ENCODE peak calls at places on chromosomes 1 and 21, in five cellular contexts. O, N, G, M and Q are unnamed samples.

GRCh38 chr1:94092210-94092613 is 28.7 kb downstream of the ABCA4 start:
- DNase-seq in M (no peak), G (no peak), O (no peak), N (no peak), Q (no peak)

GRCh38 chr1:17031436-17031835 is 19.7 kb upstream of the ATP13A2 start:
- DNase-seq in G (no peak), M (no peak), O (no peak), N (no peak), Q (no peak)

GRCh38 chr21:34074283-34075098 is 1.1 kb downstream of the MRPS6 start:
- DNase-seq in O (no peak), G (no peak), N (no peak), M (peak; percentile 17), Q (no peak)

GRCh38 chr1:185396126-185396525 is 79.1 kb upstream of the IVNS1ABP start:
- DNase-seq in G (no peak), M (no peak), O (no peak), N (no peak), Q (no peak)

GRCh38 chr1:156508205-156508954 is 7.8 kb upstream of the MEF2D start:
- DNase-seq in G (peak; percentile 32), M (no peak), N (no peak), O (no peak), Q (peak; percentile 52)

GRCh38 chr1:33323663-33324477 is 3.0 kb upstream of the A3GALT2 start:
- DNase-seq in M (no peak), N (no peak), G (no peak), O (no peak), Q (no peak)

GRCh38 chr1:13577846-13578245 is 5.8 kb upstream of the PDPN start:
- DNase-seq in N (no peak), G (no peak), O (no peak), M (no peak), Q (no peak)

GRCh38 chr1:211095381-211095780 is 38.6 kb downstream of the KCNH1 start:
- DNase-seq in N (no peak), O (no peak), M (no peak), G (no peak), Q (no peak)

GRCh38 chr1:244049142-244049968 is 1.7 kb upstream of the ZBTB18 start:
- DNase-seq in O (peak; percentile 17), N (no peak), M (peak; percentile 63), G (peak; percentile 57), Q (peak; percentile 7)

GRCh38 chr1:199646761-199647160 is 380.7 kb upstream of the NR5A2 start:
- DNase-seq in M (no peak), G (no peak), O (no peak), N (no peak), Q (no peak)

GRCh38 chr1:2538376-2538775 is 8.3 kb upstream of the HES5 start:
- DNase-seq in G (no peak), M (no peak), O (no peak), N (no peak), Q (no peak)

GRCh38 chr1:167173516-167174184 is 47.0 kb upstream of the POU2F1 start:
- DNase-seq in N (no peak), M (no peak), G (no peak), O (no peak), Q (peak; percentile 75)

GRCh38 chr1:19720174-19720573 is 55.5 kb downstream of the HTR6 start:
- DNase-seq in M (no peak), O (no peak), G (no peak), N (no peak), Q (no peak)